ENCODE peak calls at places on chromosome 7, in eight cellular contexts. F is Ammon's horn, H is cardiac septum, T is A549, X is dorsolateral prefrontal cortex, R is HTR-8/SVneo, Z is RCC 7860, U is Daoy. D is an unnamed sample.

GRCh38 chr7:18357691-18358090 is 137.9 kb upstream of the HDAC9 start:
- DNase-seq in X (no peak), F (no peak), T (peak), Z (no peak), U (peak), H (no peak), R (peak), D (no peak)

GRCh38 chr7:2360791-2361190 is 6.2 kb downstream of the EIF3B start:
- DNase-seq in T (no peak), U (no peak), R (no peak), F (no peak), X (no peak), Z (no peak), H (no peak), D (no peak)

GRCh38 chr7:133009853-133010252 is 72.0 kb downstream of the CHCHD3 start:
- DNase-seq in F (no peak), H (no peak), Z (no peak), T (no peak), U (peak), R (no peak), X (no peak), D (no peak)

GRCh38 chr7:144725070-144725469 is 110.8 kb downstream of the TPK1 start:
- DNase-seq in R (no peak), H (no peak), U (no peak), X (no peak), T (no peak), F (no peak), Z (no peak), D (no peak)

GRCh38 chr7:46291064-46291463 is 370.0 kb upstream of the IGFBP3 start:
- DNase-seq in R (peak), H (no peak), U (peak), T (no peak), X (no peak), F (no peak), Z (peak), D (no peak)

GRCh38 chr7:20514364-20514763 is 101.1 kb upstream of the ABCB5 start:
- DNase-seq in H (no peak), Z (peak), F (peak), U (peak), X (no peak), R (peak), T (no peak), D (no peak)

GRCh38 chr7:34823650-34824258 is 165.7 kb downstream of the NPSR1 start:
- DNase-seq in F (peak), U (peak), T (peak), R (peak), H (no peak), Z (peak), X (peak), D (peak)

GRCh38 chr7:41984888-41985287 is 252.1 kb downstream of the GLI3 start:
- DNase-seq in R (no peak), X (no peak), F (no peak), T (no peak), H (no peak), U (peak), Z (no peak), D (no peak)

GRCh38 chr7:1936531-1937251 is 266.6 kb downstream of the ELFN1 start:
- DNase-seq in U (no peak), T (no peak), H (no peak), Z (no peak), R (no peak), F (no peak), X (no peak), D (no peak)

GRCh38 chr7:16765436-16765859 is 11.9 kb downstream of the TSPAN13 start:
- DNase-seq in T (no peak), X (no peak), Z (no peak), H (no peak), U (no peak), F (no peak), R (no peak), D (no peak)

GRCh38 chr7:123622660-123623386 is 21.2 kb downstream of the ASB15 start:
- DNase-seq in Z (no peak), R (no peak), T (no peak), H (no peak), F (no peak), U (no peak), X (no peak), D (no peak)

D was measured in osteocyte.